ENCODE peak calls at places on chromosomes 12 and 14, in five cellular contexts. One of them, this sample, is unnamed.

GRCh38 chr14:83842536-83842935 is 1687.4 kb upstream of the FLRT2 start:
- DNase-seq in fibroblast of the conjunctiva: no peak
- DNase-seq in neuronal stem cell: no peak
- DNase-seq in midbrain: no peak
- DNase-seq in activated gamma-delta T cell treated with anti-CD3 and anti-CD28 coated beads, Interleukin-2, amount 50 U/mL, for 16 hours: no peak
- DNase-seq in this sample: no peak

GRCh38 chr12:25054076-25054782 is 105.3 kb upstream of the BCAT1 start:
- DNase-seq in activated gamma-delta T cell treated with anti-CD3 and anti-CD28 coated beads, Interleukin-2, amount 50 U/mL, for 16 hours: no peak
- DNase-seq in fibroblast of the conjunctiva: no peak
- DNase-seq in neuronal stem cell: no peak
- DNase-seq in midbrain: no peak
- DNase-seq in this sample: no peak

GRCh38 chr12:63889236-63889635 is 44.7 kb downstream of the SRGAP1 start:
- DNase-seq in activated gamma-delta T cell treated with anti-CD3 and anti-CD28 coated beads, Interleukin-2, amount 50 U/mL, for 16 hours: no peak
- DNase-seq in neuronal stem cell: no peak
- DNase-seq in fibroblast of the conjunctiva: no peak
- DNase-seq in midbrain: no peak
- DNase-seq in this sample: no peak

GRCh38 chr12:52832960-52833905 is 878 bp downstream of the KRT79 start:
- DNase-seq in midbrain: no peak
- DNase-seq in fibroblast of the conjunctiva: no peak
- DNase-seq in neuronal stem cell: no peak
- DNase-seq in activated gamma-delta T cell treated with anti-CD3 and anti-CD28 coated beads, Interleukin-2, amount 50 U/mL, for 16 hours: no peak
- DNase-seq in this sample: no peak

GRCh38 chr12:57874166-57875108 is 27.9 kb upstream of the CTDSP2 start:
- DNase-seq in neuronal stem cell: no peak
- DNase-seq in fibroblast of the conjunctiva: no peak
- DNase-seq in midbrain: no peak
- DNase-seq in activated gamma-delta T cell treated with anti-CD3 and anti-CD28 coated beads, Interleukin-2, amount 50 U/mL, for 16 hours: no peak
- DNase-seq in this sample: no peak

GRCh38 chr12:95766356-95767019 is 24.1 kb downstream of the NTN4 start:
- DNase-seq in fibroblast of the conjunctiva: no peak
- DNase-seq in neuronal stem cell: no peak
- DNase-seq in activated gamma-delta T cell treated with anti-CD3 and anti-CD28 coated beads, Interleukin-2, amount 50 U/mL, for 16 hours: no peak
- DNase-seq in midbrain: no peak
- DNase-seq in this sample: no peak

GRCh38 chr14:101009531-101009930 is 106.0 kb upstream of the RTL1 start:
- DNase-seq in fibroblast of the conjunctiva: no peak
- DNase-seq in activated gamma-delta T cell treated with anti-CD3 and anti-CD28 coated beads, Interleukin-2, amount 50 U/mL, for 16 hours: no peak
- DNase-seq in midbrain: no peak
- DNase-seq in neuronal stem cell: no peak
- DNase-seq in this sample: no peak

GRCh38 chr14:66628646-66629045 is 120.7 kb downstream of the GPHN start:
- DNase-seq in fibroblast of the conjunctiva: no peak
- DNase-seq in neuronal stem cell: no peak
- DNase-seq in activated gamma-delta T cell treated with anti-CD3 and anti-CD28 coated beads, Interleukin-2, amount 50 U/mL, for 16 hours: no peak
- DNase-seq in midbrain: no peak
- DNase-seq in this sample: no peak

GRCh38 chr14:71362282-71362681 is 455.0 kb downstream of the PCNX1 start:
- DNase-seq in neuronal stem cell: no peak
- DNase-seq in midbrain: no peak
- DNase-seq in activated gamma-delta T cell treated with anti-CD3 and anti-CD28 coated beads, Interleukin-2, amount 50 U/mL, for 16 hours: no peak
- DNase-seq in fibroblast of the conjunctiva: no peak
- DNase-seq in this sample: no peak

GRCh38 chr12:124722871-124723270 is 140.8 kb downstream of the SCARB1 start:
- DNase-seq in activated gamma-delta T cell treated with anti-CD3 and anti-CD28 coated beads, Interleukin-2, amount 50 U/mL, for 16 hours: no peak
- DNase-seq in neuronal stem cell: no peak
- DNase-seq in midbrain: no peak
- DNase-seq in fibroblast of the conjunctiva: no peak
- DNase-seq in this sample: no peak

GRCh38 chr14:100842799-100843198 is 16.9 kb downstream of the MEG3 start:
- DNase-seq in midbrain: no peak
- DNase-seq in neuronal stem cell: no peak
- DNase-seq in activated gamma-delta T cell treated with anti-CD3 and anti-CD28 coated beads, Interleukin-2, amount 50 U/mL, for 16 hours: no peak
- DNase-seq in fibroblast of the conjunctiva: peak; percentile 54
- DNase-seq in this sample: peak; percentile 68

GRCh38 chr12:104578453-104578852 is 121.7 kb downstream of the CHST11 start:
- DNase-seq in fibroblast of the conjunctiva: no peak
- DNase-seq in neuronal stem cell: no peak
- DNase-seq in midbrain: no peak
- DNase-seq in activated gamma-delta T cell treated with anti-CD3 and anti-CD28 coated beads, Interleukin-2, amount 50 U/mL, for 16 hours: no peak
- DNase-seq in this sample: peak; percentile 46

GRCh38 chr14:96060161-96060933 is 21.2 kb downstream of the C14orf132 start:
- DNase-seq in activated gamma-delta T cell treated with anti-CD3 and anti-CD28 coated beads, Interleukin-2, amount 50 U/mL, for 16 hours: no peak
- DNase-seq in fibroblast of the conjunctiva: no peak
- DNase-seq in neuronal stem cell: no peak
- DNase-seq in midbrain: no peak
- DNase-seq in this sample: no peak

GRCh38 chr12:132194556-132194955 is 50.3 kb downstream of the NOC4L start:
- DNase-seq in activated gamma-delta T cell treated with anti-CD3 and anti-CD28 coated beads, Interleukin-2, amount 50 U/mL, for 16 hours: no peak
- DNase-seq in midbrain: no peak
- DNase-seq in fibroblast of the conjunctiva: no peak
- DNase-seq in neuronal stem cell: no peak
- DNase-seq in this sample: no peak

GRCh38 chr14:80316426-80316825 is 105.1 kb upstream of the DIO2 start:
- DNase-seq in midbrain: no peak
- DNase-seq in activated gamma-delta T cell treated with anti-CD3 and anti-CD28 coated beads, Interleukin-2, amount 50 U/mL, for 16 hours: no peak
- DNase-seq in neuronal stem cell: no peak
- DNase-seq in fibroblast of the conjunctiva: no peak
- DNase-seq in this sample: no peak

GRCh38 chr14:101507306-101508150 is 53.8 kb upstream of the DIO3 start:
- DNase-seq in fibroblast of the conjunctiva: no peak
- DNase-seq in activated gamma-delta T cell treated with anti-CD3 and anti-CD28 coated beads, Interleukin-2, amount 50 U/mL, for 16 hours: no peak
- DNase-seq in neuronal stem cell: no peak
- DNase-seq in midbrain: no peak
- DNase-seq in this sample: no peak

GRCh38 chr12:110102255-110102654 is 21.9 kb upstream of the IFT81 start:
- DNase-seq in midbrain: peak; percentile 23
- DNase-seq in activated gamma-delta T cell treated with anti-CD3 and anti-CD28 coated beads, Interleukin-2, amount 50 U/mL, for 16 hours: no peak
- DNase-seq in neuronal stem cell: no peak
- DNase-seq in fibroblast of the conjunctiva: peak; percentile 56
- DNase-seq in this sample: no peak

GRCh38 chr12:111598637-111599458 is at the start of gene ATXN2:
- DNase-seq in neuronal stem cell: peak; percentile 54
- DNase-seq in fibroblast of the conjunctiva: no peak
- DNase-seq in midbrain: peak; percentile 43
- DNase-seq in activated gamma-delta T cell treated with anti-CD3 and anti-CD28 coated beads, Interleukin-2, amount 50 U/mL, for 16 hours: peak; percentile 51
- DNase-seq in this sample: no peak

GRCh38 chr12:53696655-53697321 is 20.9 kb upstream of the ATP5MC2 start:
- DNase-seq in fibroblast of the conjunctiva: no peak
- DNase-seq in activated gamma-delta T cell treated with anti-CD3 and anti-CD28 coated beads, Interleukin-2, amount 50 U/mL, for 16 hours: no peak
- DNase-seq in midbrain: no peak
- DNase-seq in neuronal stem cell: no peak
- DNase-seq in this sample: no peak

GRCh38 chr12:14289596-14289995 is 75.9 kb upstream of the ATF7IP start:
- DNase-seq in neuronal stem cell: no peak
- DNase-seq in activated gamma-delta T cell treated with anti-CD3 and anti-CD28 coated beads, Interleukin-2, amount 50 U/mL, for 16 hours: no peak
- DNase-seq in fibroblast of the conjunctiva: no peak
- DNase-seq in midbrain: no peak
- DNase-seq in this sample: no peak

GRCh38 chr12:58915634-58916033 is 4.7 kb downstream of the LRIG3 start:
- DNase-seq in neuronal stem cell: no peak
- DNase-seq in fibroblast of the conjunctiva: peak; percentile 78
- DNase-seq in activated gamma-delta T cell treated with anti-CD3 and anti-CD28 coated beads, Interleukin-2, amount 50 U/mL, for 16 hours: no peak
- DNase-seq in midbrain: peak; percentile 20
- DNase-seq in this sample: peak; percentile 63

GRCh38 chr14:67557656-67558055 is 24.6 kb downstream of the PLEKHH1 start:
- DNase-seq in neuronal stem cell: no peak
- DNase-seq in activated gamma-delta T cell treated with anti-CD3 and anti-CD28 coated beads, Interleukin-2, amount 50 U/mL, for 16 hours: no peak
- DNase-seq in midbrain: no peak
- DNase-seq in fibroblast of the conjunctiva: no peak
- DNase-seq in this sample: no peak

This sample was measured in AG09309.